ENCODE peak calls at places on chromosomes 11 and 22, in seven cellular contexts. G is A172, D is mesendoderm, I is NCI-H1092 treated with DMSO at 0.1 percent for 48 hours, S is DMS153, Z is NCI-H187, C is fibroblast of the aortic adventitia. N is an unnamed sample.

GRCh38 chr11:116379185-116379828 is 393.5 kb downstream of the BUD13 start:
- DNase-seq in Z (no peak), I (peak; percentile 57), G (peak; percentile 6), D (peak; percentile 46), S (no peak), C (peak; percentile 12), N (no peak)

GRCh38 chr11:128725630-128726461 is 32.0 kb downstream of the FLI1 start:
- DNase-seq in C (no peak), G (no peak), Z (no peak), D (no peak), S (no peak), I (no peak), N (no peak)

GRCh38 chr11:67440229-67441081 is 2.8 kb downstream of the CORO1B start:
- DNase-seq in I (no peak), G (no peak), Z (no peak), S (no peak), D (no peak), C (no peak), N (no peak)

GRCh38 chr11:697028-697491 is 1.4 kb downstream of the TMEM80 start:
- DNase-seq in I (no peak), C (peak; percentile 94), Z (no peak), G (peak; percentile 37), D (no peak), S (no peak), N (no peak)

GRCh38 chr11:78282821-78283220 is 94.1 kb downstream of the USP35 start:
- DNase-seq in S (no peak), Z (no peak), G (no peak), C (no peak), D (no peak), I (no peak), N (no peak)

GRCh38 chr11:80595011-80595410 is 1154.2 kb upstream of the TENM4 start:
- DNase-seq in I (no peak), C (peak; percentile 91), G (peak; percentile 84), Z (no peak), D (peak; percentile 82), S (no peak), N (no peak)

GRCh38 chr11:13174090-13174489 is 103.5 kb upstream of the BMAL1 start:
- DNase-seq in Z (no peak), I (no peak), S (no peak), D (no peak), G (no peak), C (no peak), N (no peak)

GRCh38 chr11:75351541-75352416 is at the start of gene ARRB1:
- DNase-seq in I (peak; percentile 58), S (peak; percentile 25), G (no peak), C (peak; percentile 62), Z (no peak), D (peak; percentile 97), N (no peak)

GRCh38 chr22:30265131-30265720 is 1.4 kb downstream of the OSM start:
- DNase-seq in D (no peak), G (no peak), I (no peak), Z (no peak), C (no peak), S (no peak), N (no peak)

GRCh38 chr22:23850136-23850611 is 7.5 kb upstream of the SLC2A11 start:
- DNase-seq in I (no peak), D (no peak), Z (no peak), C (no peak), S (peak; percentile 31), G (no peak), N (no peak)

GRCh38 chr22:43743131-43743530 is 69.0 kb downstream of the EFCAB6 start:
- DNase-seq in Z (no peak), I (no peak), C (no peak), D (peak; percentile 56), S (no peak), G (no peak), N (peak; percentile 11)

GRCh38 chr11:1843098-1843473 is 4.3 kb downstream of the TNNI2 start:
- DNase-seq in D (no peak), C (no peak), G (no peak), S (no peak), Z (no peak), I (no peak), N (no peak)

GRCh38 chr22:17845340-17845739 is 71.1 kb upstream of the BID start:
- DNase-seq in Z (no peak), S (no peak), D (no peak), C (no peak), G (no peak), I (no peak), N (no peak)

GRCh38 chr11:4181780-4182721 is 87.5 kb downstream of the RRM1 start:
- DNase-seq in S (peak; percentile 32), D (peak; percentile 84), G (peak; percentile 61), Z (no peak), I (peak; percentile 18), C (peak; percentile 50), N (peak; percentile 57)

GRCh38 chr22:25852223-25852622 is 110.2 kb downstream of the MYO18B start:
- DNase-seq in Z (no peak), S (no peak), I (no peak), C (no peak), D (no peak), G (no peak), N (no peak)

GRCh38 chr11:68448604-68449011 is 11.9 kb upstream of the PPP6R3 start:
- DNase-seq in S (no peak), D (no peak), Z (no peak), C (no peak), G (no peak), I (no peak), N (no peak)

GRCh38 chr11:65316979-65317786 is 2.5 kb downstream of the CDC42EP2 start:
- DNase-seq in C (peak; percentile 97), Z (no peak), I (no peak), D (peak; percentile 60), G (peak; percentile 92), S (peak; percentile 39), N (no peak)

GRCh38 chr11:125401746-125402145 is 94.3 kb downstream of the FEZ1 start:
- DNase-seq in C (peak; percentile 69), S (no peak), Z (no peak), I (no peak), D (peak; percentile 60), G (no peak), N (peak; percentile 66)

GRCh38 chr11:32188785-32189184 is 97.9 kb downstream of the RCN1 start:
- DNase-seq in Z (no peak), D (no peak), C (no peak), I (no peak), S (no peak), G (no peak), N (peak; percentile 22)

GRCh38 chr11:17314232-17314547 is 37.4 kb upstream of the NCR3LG1 start:
- DNase-seq in G (peak; percentile 73), D (no peak), C (peak; percentile 89), S (no peak), I (no peak), Z (no peak), N (peak; percentile 5)

GRCh38 chr11:66877585-66877984 is 20.7 kb downstream of the LRFN4 start:
- DNase-seq in G (no peak), D (no peak), Z (no peak), S (no peak), C (peak; percentile 5), I (no peak), N (no peak)

GRCh38 chr11:120744016-120744994 is 232.8 kb downstream of the GRIK4 start:
- DNase-seq in I (no peak), D (no peak), G (no peak), Z (no peak), S (no peak), C (no peak), N (no peak)

GRCh38 chr11:121513807-121514206 is 61.0 kb upstream of the SORL1-AS1 start:
- DNase-seq in S (no peak), D (no peak), C (no peak), Z (no peak), I (no peak), G (no peak), N (no peak)

GRCh38 chr22:49967333-49968241 is 7.0 kb downstream of the PIM3 start:
- DNase-seq in G (no peak), Z (no peak), I (no peak), S (no peak), D (no peak), C (peak; percentile 52), N (peak; percentile 67)

GRCh38 chr22:26461188-26461810 is 22.3 kb downstream of the HPS4 start:
- DNase-seq in I (peak; percentile 38), C (peak; percentile 59), S (peak; percentile 10), Z (peak; percentile 7), D (peak; percentile 85), G (peak; percentile 50), N (peak; percentile 74)

GRCh38 chr11:69636512-69636866 is 4.5 kb upstream of the CCND1 start:
- DNase-seq in G (no peak), C (peak; percentile 92), S (no peak), I (no peak), D (peak; percentile 90), Z (no peak), N (peak; percentile 58)

GRCh38 chr11:45455536-45455935 is 169.4 kb upstream of the SYT13 start:
- DNase-seq in G (no peak), C (peak; percentile 49), D (peak; percentile 9), I (no peak), S (no peak), Z (no peak), N (no peak)

GRCh38 chr11:12556788-12557384 is 117.3 kb upstream of the TEAD1 start:
- DNase-seq in Z (no peak), C (peak; percentile 99), I (no peak), G (peak; percentile 91), S (no peak), D (peak; percentile 96), N (no peak)

GRCh38 chr11:74636633-74637184 is 44.3 kb downstream of the POLD3 start:
- DNase-seq in S (peak; percentile 1), Z (no peak), I (no peak), C (peak; percentile 82), G (peak; percentile 71), D (no peak), N (no peak)

GRCh38 chr22:26169312-26170111 is at the start of gene SEZ6L:
- DNase-seq in S (no peak), Z (no peak), I (peak; percentile 81), G (no peak), D (peak; percentile 23), C (no peak), N (peak; percentile 70)

GRCh38 chr11:111765320-111765983 is 737 bp downstream of the PPP2R1B start:
- DNase-seq in G (no peak), S (no peak), C (no peak), I (no peak), D (no peak), Z (no peak), N (no peak)

GRCh38 chr22:40603088-40603605 is 33.4 kb downstream of the MRTFA start:
- DNase-seq in Z (no peak), G (peak; percentile 52), I (no peak), D (no peak), S (no peak), C (peak; percentile 70), N (no peak)

GRCh38 chr11:134003792-134004405 is 47.1 kb upstream of the IGSF9B start:
- DNase-seq in I (no peak), G (no peak), S (no peak), D (no peak), Z (no peak), C (no peak), N (no peak)

GRCh38 chr11:35515224-35515623 is 10.2 kb downstream of the PAMR1 start:
- DNase-seq in Z (no peak), G (no peak), I (no peak), D (no peak), S (no peak), C (peak; percentile 79), N (no peak)

GRCh38 chr22:23210428-23211170 is 30.3 kb downstream of the BCR start:
- DNase-seq in D (no peak), G (no peak), C (no peak), I (no peak), Z (no peak), S (no peak), N (no peak)

GRCh38 chr11:368414-369335 is 624 bp upstream of the B4GALNT4 start:
- DNase-seq in S (no peak), I (peak; percentile 35), G (peak; percentile 36), C (peak; percentile 8), D (peak; percentile 47), Z (no peak), N (no peak)

GRCh38 chr11:126515501-126515900 is 160.0 kb downstream of the ST3GAL4 start:
- DNase-seq in D (no peak), G (no peak), S (no peak), I (no peak), Z (no peak), C (no peak), N (no peak)

GRCh38 chr22:45672564-45673481 is 1.2 kb downstream of the ATXN10 start:
- DNase-seq in S (no peak), C (peak; percentile 24), I (no peak), G (no peak), D (no peak), Z (no peak), N (peak; percentile 25)

N was measured in NCI-H524.